ENCODE peak calls at places on chromosomes 11 and 22, in nine cellular contexts. L is colonic mucosa; E is ovary; Y is adrenal gland; V is PC-9; O is naive thymus-derived CD4-positive, alpha-beta T cell; N is IMR-90; Q is CD4-positive, CD25-positive, alpha-beta regulatory T cell; J is astrocyte. K is an unnamed sample.

GRCh38 chr11:3834349-3835099 is 6.2 kb downstream of the RHOG start:
- DNase-seq in Y (peak; percentile 48), L (peak; percentile 60), N (no peak), Q (no peak), O (no peak), E (no peak), V (no peak), J (no peak), K (no peak)

GRCh38 chr11:14908214-14908880 is 16.3 kb upstream of the CYP2R1 start:
- DNase-seq in O (peak; percentile 31), Y (peak; percentile 27), E (no peak), Q (no peak), N (peak; percentile 34), V (no peak), L (peak; percentile 45), J (peak; percentile 23), K (peak; percentile 47)

GRCh38 chr11:1305063-1305495 is 4.4 kb downstream of the TOLLIP start:
- DNase-seq in O (no peak), J (no peak), E (no peak), V (no peak), Q (no peak), N (no peak), L (no peak), Y (no peak), K (no peak)

GRCh38 chr11:105401269-105401809 is 208.5 kb upstream of the GRIA4 start:
- DNase-seq in O (no peak), Q (no peak), L (no peak), Y (no peak), J (no peak), E (no peak), V (no peak), N (no peak), K (no peak)

GRCh38 chr22:20487715-20488114 is 7.9 kb downstream of the KLHL22 start:
- DNase-seq in Y (no peak), E (no peak), O (no peak), V (no peak), N (no peak), J (no peak), L (no peak), Q (no peak), K (no peak)

GRCh38 chr11:132064987-132065620 is 694.7 kb downstream of the NTM start:
- DNase-seq in E (no peak), O (no peak), N (peak; percentile 99), Q (no peak), J (peak; percentile 100), L (no peak), V (no peak), Y (no peak), K (no peak)

GRCh38 chr11:44365616-44366015 is 55.7 kb upstream of the ALX4 start:
- DNase-seq in N (no peak), L (no peak), Q (no peak), O (no peak), E (no peak), J (no peak), V (no peak), Y (no peak), K (no peak)

GRCh38 chr22:44398791-44399190 is 86.0 kb upstream of the SHISAL1 start:
- DNase-seq in Q (no peak), V (no peak), N (no peak), E (no peak), J (no peak), L (peak; percentile 8), Y (peak; percentile 5), O (no peak), K (no peak)

GRCh38 chr11:112012877-112013276 is 12.3 kb upstream of the DLAT start:
- DNase-seq in J (peak; percentile 56), Y (no peak), N (peak; percentile 52), O (no peak), E (no peak), V (peak; percentile 76), L (no peak), Q (no peak), K (no peak)

GRCh38 chr11:47960015-47960414 is 20.3 kb upstream of the PTPRJ start:
- DNase-seq in N (no peak), O (no peak), E (no peak), Y (no peak), Q (no peak), J (no peak), L (no peak), V (no peak), K (peak; percentile 31)

GRCh38 chr22:17201285-17201945 is 17.8 kb downstream of the ADA2 start:
- DNase-seq in E (no peak), L (no peak), V (no peak), O (no peak), N (peak; percentile 18), J (no peak), Y (no peak), Q (no peak), K (no peak)

GRCh38 chr22:46002757-46003270 is 25.9 kb upstream of the WNT7B start:
- DNase-seq in O (no peak), N (peak; percentile 56), V (peak; percentile 53), Q (no peak), L (no peak), J (peak; percentile 61), Y (peak; percentile 88), E (no peak), K (no peak)

GRCh38 chr22:43289551-43289963 is 53.6 kb downstream of the SCUBE1 start:
- DNase-seq in J (no peak), L (no peak), E (peak; percentile 73), N (peak; percentile 11), V (no peak), Y (no peak), Q (no peak), O (no peak), K (no peak)

GRCh38 chr11:77967121-77967520 is 27.3 kb downstream of the INTS4 start:
- DNase-seq in Y (no peak), N (no peak), V (no peak), E (no peak), J (no peak), O (no peak), Q (no peak), L (no peak), K (no peak)

GRCh38 chr11:33633251-33634003 is 67.2 kb downstream of the C11orf91 start:
- DNase-seq in V (peak; percentile 99), E (no peak), Y (peak; percentile 25), N (peak; percentile 72), O (no peak), Q (no peak), J (peak; percentile 74), L (no peak), K (no peak)

GRCh38 chr11:104663190-104664140 is 234.8 kb downstream of the CASP12 start:
- DNase-seq in O (no peak), Y (no peak), L (no peak), N (peak; percentile 12), V (peak; percentile 65), J (no peak), E (no peak), Q (no peak), K (no peak)

GRCh38 chr11:62137276-62137861 is 13.6 kb downstream of the INCENP start:
- DNase-seq in E (peak; percentile 8), V (no peak), N (no peak), Y (no peak), O (no peak), L (no peak), Q (no peak), J (no peak), K (no peak)

GRCh38 chr22:41917906-41918791 is 3.3 kb upstream of the SHISA8 start:
- DNase-seq in N (peak; percentile 63), Q (no peak), E (no peak), O (peak; percentile 31), J (peak; percentile 29), Y (peak; percentile 78), V (peak; percentile 44), L (peak; percentile 60), K (peak; percentile 29)

GRCh38 chr11:84790849-84791427 is 836.2 kb downstream of the DLG2 start:
- DNase-seq in Y (no peak), E (no peak), Q (no peak), J (no peak), N (no peak), L (peak; percentile 32), V (no peak), O (no peak), K (no peak)

GRCh38 chr11:111514216-111515031 is at the start of gene HOATZ:
- DNase-seq in Q (peak; percentile 3), L (no peak), O (no peak), Y (no peak), J (no peak), E (no peak), V (no peak), N (no peak), K (peak; percentile 46)

GRCh38 chr22:30210235-30210831 is 36.2 kb downstream of the LIF start:
- DNase-seq in Y (no peak), O (no peak), E (no peak), N (peak; percentile 80), V (peak; percentile 98), Q (no peak), L (no peak), J (peak; percentile 87), K (no peak)
- H3K27ac ChIP-seq in Y (no peak overlapping the region), O (no peak overlapping the region), E (no peak overlapping the region), N (peak overlapping the region; percentile 64), V (peak overlapping the region; percentile 98), Q (no peak overlapping the region), L (no peak overlapping the region), J (peak overlapping the region; percentile 100), K (no peak overlapping the region)

GRCh38 chr11:71442880-71443279 is 5.3 kb downstream of the DHCR7 start:
- DNase-seq in J (no peak), O (no peak), N (no peak), Y (peak; percentile 2), V (no peak), E (no peak), Q (no peak), L (no peak), K (no peak)
- H3K9me3 ChIP-seq in J (no peaks in the 10 kb centered on the region), O (no peaks in the 10 kb centered on the region), N (no peaks in the 10 kb centered on the region), Y (no peaks in the 10 kb centered on the region), V (no peaks in the 10 kb centered on the region), E (no peaks in the 10 kb centered on the region), Q (no peaks in the 10 kb centered on the region), L (no peaks in the 10 kb centered on the region), K (no peaks in the 10 kb centered on the region)

DNA sequence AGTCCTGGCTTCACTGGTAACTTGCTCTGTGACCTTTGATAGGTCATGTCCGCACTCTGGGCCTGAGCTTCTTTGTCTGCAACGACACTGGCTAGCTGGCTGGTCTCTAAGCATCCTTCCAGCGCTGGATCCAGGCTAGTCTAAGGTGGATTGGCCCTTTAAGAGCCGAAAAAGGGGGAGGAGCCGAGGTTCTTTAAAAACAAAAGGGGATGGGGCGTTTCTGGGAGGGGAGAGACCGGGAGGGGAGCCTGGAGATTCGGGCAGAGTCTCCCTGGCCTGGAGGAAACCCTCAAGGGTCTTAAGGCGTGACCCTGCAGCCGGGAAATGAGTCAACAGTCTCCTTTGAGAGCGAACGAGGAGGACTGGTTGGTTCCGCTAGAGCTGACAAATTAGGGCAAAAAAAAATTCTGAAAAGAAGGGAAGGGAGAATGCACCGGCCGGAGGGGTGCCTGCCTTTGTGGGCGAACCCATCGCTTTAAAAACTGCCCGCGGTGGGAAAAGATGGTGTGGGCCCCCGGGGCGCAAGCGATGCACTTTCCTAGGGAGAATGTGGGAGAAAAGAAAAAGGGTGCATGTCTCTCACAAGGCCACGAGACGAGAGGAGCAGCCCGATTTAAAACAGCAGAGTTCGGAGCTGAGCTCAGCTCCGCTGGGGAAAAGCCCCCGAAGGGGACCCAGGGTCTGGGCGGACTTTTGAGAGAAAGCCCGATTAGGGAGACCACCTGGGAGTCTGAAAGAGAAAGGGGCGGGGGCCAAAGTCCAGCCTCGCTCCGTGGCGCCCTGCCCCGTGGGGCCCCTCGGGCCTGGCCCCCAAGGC is 952 bp downstream of the ZFTA start:
- DNase-seq in V (peak; percentile 64), N (peak; percentile 74), L (peak; percentile 73), Y (peak; percentile 62), J (peak; percentile 73), Q (peak; percentile 39), E (peak; percentile 72), O (peak; percentile 38), K (peak; percentile 91)
- H3K27ac ChIP-seq in V (no peak overlapping the region), N (peak overlapping the region; percentile 51), L (peak overlapping the region; percentile 67), Y (peak overlapping the region; percentile 53), J (peak overlapping the region; percentile 56), Q (no peak overlapping the region), E (peak overlapping the region; percentile 89), O (peak overlapping the region; percentile 60), K (peak overlapping the region; percentile 82)

GRCh38 chr22:49301398-49302149 is 526.1 kb downstream of the BRD1 start:
- DNase-seq in J (no peak), N (no peak), Y (no peak), V (no peak), L (no peak), O (no peak), Q (no peak), E (peak; percentile 2), K (no peak)
- H3K9me3 ChIP-seq in J (peaks cover 6% of the 10 kb centered on the region), N (peaks cover 73% of the 10 kb centered on the region), Y (no peaks in the 10 kb centered on the region), V (no peaks in the 10 kb centered on the region), L (no peaks in the 10 kb centered on the region), O (no peaks in the 10 kb centered on the region), Q (no peaks in the 10 kb centered on the region), E (no peaks in the 10 kb centered on the region), K (no peaks in the 10 kb centered on the region)